ENCODE peak calls at places on chromosome 20, in four cellular contexts. G is NCI-H1092, X is GM20000, P is dorsolateral prefrontal cortex. V is an unnamed sample.

GRCh38 chr20:11769825-11770224 is 147.9 kb upstream of the BTBD3 start:
- DNase-seq in X (no peak), P (no peak), G (no peak), V (no peak)

GRCh38 chr20:10502098-10502526 is 67.0 kb downstream of the SLX4IP start:
- DNase-seq in X (no peak), P (no peak), G (no peak), V (no peak)

GRCh38 chr20:1958426-1958825 is 35.4 kb downstream of the PDYN start:
- DNase-seq in X (no peak), G (no peak), P (no peak), V (no peak)

GRCh38 chr20:48897298-48898044 is 24.0 kb upstream of the ARFGEF2 start:
- DNase-seq in X (no peak), G (no peak), P (no peak), V (no peak)

GRCh38 chr20:57622579-57623381 is 2.6 kb upstream of the ZBP1 start:
- DNase-seq in X (peak), P (no peak), G (peak), V (peak)

GRCh38 chr20:17859002-17859615 is 109.5 kb downstream of the SNX5 start:
- DNase-seq in X (peak), P (no peak), G (no peak), V (no peak)

GRCh38 chr20:59589051-59589450 is 15.3 kb upstream of the PHACTR3 start:
- DNase-seq in G (no peak), X (no peak), P (no peak), V (no peak)

GRCh38 chr20:35568645-35569044 is 26.8 kb downstream of the ERGIC3 start:
- DNase-seq in P (no peak), X (no peak), G (no peak), V (peak)